ENCODE peak calls at places on chromosomes 16 and 17, in six cellular contexts. Y is KBM-7, A is H9, N is NCI-H2081, M is endodermal cell, I is caudate nucleus. T is an unnamed sample.
A peak's percentile ranks its signal among the peaks of the same experiment; 100 is the strongest.

GRCh38 chr17:54882371-54882770 is 18.3 kb upstream of the TOM1L1 start:
- DNase-seq in N (no peak), M (no peak), A (no peak), I (no peak), Y (no peak), T (no peak)

GRCh38 chr16:19655242-19655777 is 62.7 kb downstream of the KNOP1 start:
- DNase-seq in N (peak; percentile 52), Y (no peak), M (no peak), I (no peak), A (no peak), T (no peak)

GRCh38 chr17:39001703-39002637 is 34.8 kb upstream of the FBXO47 start:
- DNase-seq in M (peak; percentile 68), N (no peak), A (peak; percentile 71), Y (peak; percentile 70), I (no peak), T (no peak)

GRCh38 chr17:73096866-73097265 is 4.4 kb upstream of the SLC39A11 start:
- DNase-seq in M (no peak), N (no peak), I (no peak), A (no peak), Y (no peak), T (no peak)

GRCh38 chr17:80441133-80441578 is 26.2 kb downstream of the ENDOV start:
- DNase-seq in A (peak; percentile 88), M (peak; percentile 98), N (no peak), Y (peak; percentile 63), I (no peak), T (no peak)

GRCh38 chr16:51592013-51592501 is 441.0 kb upstream of the SALL1 start:
- DNase-seq in A (no peak), N (no peak), Y (no peak), I (no peak), M (no peak), T (no peak)

GRCh38 chr17:6435968-6436367 is 1.0 kb upstream of the AIPL1 start:
- DNase-seq in I (peak; percentile 21), N (peak; percentile 49), Y (peak; percentile 74), M (peak; percentile 94), A (peak; percentile 92), T (peak; percentile 57)

GRCh38 chr17:6347776-6348175 is 87.1 kb downstream of the AIPL1 start:
- DNase-seq in A (no peak), N (no peak), M (peak; percentile 31), I (no peak), Y (no peak), T (no peak)

GRCh38 chr17:39756376-39757079 is 18.8 kb downstream of the GRB7 start:
- DNase-seq in M (peak; percentile 67), I (no peak), N (no peak), Y (no peak), A (no peak), T (no peak)

GRCh38 chr17:50013079-50013478 is 18.1 kb upstream of the DLX3 start:
- DNase-seq in A (no peak), Y (no peak), M (no peak), N (no peak), I (no peak), T (no peak)

GRCh38 chr16:55372792-55373488 is 48.9 kb downstream of the IRX6 start:
- DNase-seq in M (no peak), A (no peak), I (peak; percentile 20), N (no peak), Y (no peak), T (no peak)